ENCODE peak calls at places on chromosomes 13 and 19, in nine cellular contexts. Y is endodermal cell, S is uterus, H is cardiac fibroblast, D is thyroid gland, J is Peyer's patch, W is lower leg skin, I is bronchial epithelial cell, P is cardiac muscle cell. V is an unnamed sample.

GRCh38 chr13:100290165-100290801 is 201.4 kb downstream of the PCCA start:
- DNase-seq in Y (no peak), S (no peak), H (no peak), D (no peak), J (no peak), W (no peak), I (no peak), P (peak; percentile 6), V (peak; percentile 53)

GRCh38 chr13:95834134-95834765 is 157.3 kb downstream of the DNAJC3 start:
- DNase-seq in Y (peak; percentile 89), S (peak; percentile 47), H (peak; percentile 73), D (peak; percentile 67), J (peak; percentile 70), W (peak; percentile 39), I (peak; percentile 51), P (peak; percentile 81), V (peak; percentile 76)

GRCh38 chr13:31134055-31134711 is 27.5 kb downstream of the HSPH1 start:
- DNase-seq in Y (no peak), S (no peak), H (no peak), D (no peak), J (no peak), W (no peak), I (no peak), P (no peak), V (no peak)

GRCh38 chr19:41641879-41642485 is 15.1 kb upstream of the CEACAM4 start:
- DNase-seq in Y (peak; percentile 89), S (no peak), H (peak; percentile 65), D (peak; percentile 60), J (peak; percentile 88), W (peak; percentile 60), I (peak; percentile 44), P (peak; percentile 65), V (peak; percentile 64)

GRCh38 chr19:10286803-10287737 is at the start of gene ICAM4:
- DNase-seq in Y (peak; percentile 83), S (peak; percentile 45), H (peak; percentile 39), D (no peak), J (peak; percentile 66), W (no peak), I (peak; percentile 21), P (peak; percentile 88), V (peak; percentile 92)

GRCh38 chr13:19952850-19953249 is 5.7 kb upstream of the ZMYM2 start:
- DNase-seq in Y (no peak), S (no peak), H (no peak), D (no peak), J (no peak), W (no peak), I (peak; percentile 75), P (no peak), V (no peak)

GRCh38 chr19:31803819-31804446 is 454.7 kb upstream of the TSHZ3 start:
- DNase-seq in Y (no peak), S (no peak), H (no peak), D (no peak), J (no peak), W (no peak), I (no peak), P (no peak), V (no peak)

GRCh38 chr13:71303144-71303543 is 563.9 kb downstream of the DACH1 start:
- DNase-seq in Y (peak; percentile 58), S (no peak), H (peak; percentile 11), D (no peak), J (no peak), W (no peak), I (peak; percentile 23), P (peak; percentile 4), V (peak; percentile 18)

GRCh38 chr13:20512042-20512683 is 13.5 kb downstream of the CRYL1 start:
- DNase-seq in Y (peak; percentile 88), S (no peak), H (no peak), D (no peak), J (no peak), W (no peak), I (no peak), P (no peak), V (no peak)

GRCh38 chr13:75514080-75515040 is 23.3 kb downstream of the COMMD6 start:
- DNase-seq in Y (no peak), S (no peak), H (peak; percentile 36), D (no peak), J (no peak), W (no peak), I (no peak), P (peak; percentile 60), V (peak; percentile 77)

GRCh38 chr13:97261254-97262015 is 39.3 kb downstream of the MBNL2 start:
- DNase-seq in Y (no peak), S (no peak), H (no peak), D (no peak), J (no peak), W (no peak), I (no peak), P (no peak), V (no peak)

GRCh38 chr13:107568181-107568580 is 647.2 kb downstream of the LIG4 start:
- DNase-seq in Y (no peak), S (no peak), H (no peak), D (no peak), J (no peak), W (no peak), I (no peak), P (no peak), V (peak; percentile 46)

GRCh38 chr19:45677351-45678230 is 9.6 kb downstream of the GIPR start:
- DNase-seq in Y (peak; percentile 100), S (peak; percentile 47), H (peak; percentile 61), D (peak; percentile 64), J (peak; percentile 97), W (peak; percentile 78), I (peak; percentile 96), P (peak; percentile 93), V (peak; percentile 96)
- TF ChIP-seq CTCF in Y (peak; percentile 54), S (no peak), H (peak; percentile 22), D (no peak), J (no peak), W (no peak), I (peak; percentile 67), P (peak; percentile 41), V (peak; percentile 29)

DNA sequence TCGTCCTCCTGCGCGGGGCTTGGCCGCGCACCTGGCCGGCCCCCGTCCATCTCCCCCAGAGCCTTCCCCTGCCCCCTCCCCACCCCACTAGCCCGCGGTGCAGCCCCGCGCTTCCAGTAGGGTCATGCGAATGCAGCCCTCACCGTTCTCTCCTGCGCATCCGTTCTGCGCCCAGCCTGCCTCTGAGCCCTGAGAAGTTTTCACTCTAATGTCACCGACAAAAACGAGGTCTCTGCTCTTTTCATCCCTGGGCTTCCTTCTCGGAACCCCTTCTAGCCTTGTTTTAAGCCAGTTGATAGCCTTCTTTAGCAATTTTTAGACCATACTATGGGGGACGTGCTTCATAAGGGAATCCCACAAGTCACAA is 97.4 kb downstream of the ATP8A2 start:
- DNase-seq in Y (no peak), S (no peak), H (no peak), D (no peak), J (no peak), W (no peak), I (no peak), P (no peak), V (no peak)
- H3K4me3 ChIP-seq in Y (peak overlapping the region; percentile 76), S (no peak overlapping the region), H (no peak overlapping the region), D (no peak overlapping the region), J (no peak overlapping the region), W (no peak overlapping the region), I (no peak overlapping the region), P (peak overlapping the region; percentile 16), V (no peak overlapping the region)

GRCh38 chr19:19563348-19563848 is 25.3 kb downstream of the CILP2 start:
- DNase-seq in Y (no peak), S (no peak), H (no peak), D (no peak), J (no peak), W (no peak), I (no peak), P (no peak), V (no peak)

GRCh38 chr19:19559942-19560341 is 21.9 kb downstream of the CILP2 start:
- DNase-seq in Y (no peak), S (no peak), H (no peak), D (no peak), J (no peak), W (no peak), I (no peak), P (no peak), V (no peak)

GRCh38 chr19:19566306-19566705 is 28.2 kb downstream of the CILP2 start:
- DNase-seq in Y (no peak), S (no peak), H (peak; percentile 35), D (no peak), J (no peak), W (no peak), I (no peak), P (no peak), V (peak; percentile 72)

GRCh38 chr19:19561946-19562664 is 24.0 kb downstream of the CILP2 start:
- DNase-seq in Y (no peak), S (no peak), H (no peak), D (no peak), J (no peak), W (no peak), I (no peak), P (no peak), V (no peak)

GRCh38 chr19:19562665-19563347 is 24.7 kb downstream of the CILP2 start:
- DNase-seq in Y (peak; percentile 69), S (no peak), H (no peak), D (no peak), J (peak; percentile 70), W (no peak), I (no peak), P (no peak), V (no peak)
- TF ChIP-seq CTCF in Y (peak; percentile 53), S (no peak), H (no peak), D (no peak), J (peak; percentile 28), W (no peak), I (no peak), P (no peak), V (peak; percentile 23)

DNA sequence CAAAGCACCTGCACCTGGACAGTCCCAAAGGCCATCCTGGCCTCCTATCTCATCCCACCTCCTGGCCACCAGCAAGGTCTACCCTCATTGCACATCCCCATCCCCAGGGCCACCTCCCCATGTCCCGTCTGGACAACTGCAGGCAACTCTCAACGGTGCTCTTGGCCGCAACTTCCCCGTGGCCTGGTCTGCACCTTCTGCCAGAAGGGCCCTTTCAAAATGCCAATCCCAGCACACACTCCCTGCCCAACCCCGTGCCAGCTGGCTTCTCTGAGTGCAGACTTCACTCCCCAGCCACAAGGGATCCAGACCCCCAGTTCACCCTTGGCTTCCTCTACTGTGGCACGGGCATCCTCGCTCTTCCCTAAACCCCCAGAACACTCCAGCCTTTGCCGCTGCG is 8.2 kb downstream of the PEPD start:
- DNase-seq in Y (no peak), S (no peak), H (no peak), D (no peak), J (no peak), W (no peak), I (no peak), P (no peak), V (no peak)
- H3K4me3 ChIP-seq in Y (no peak overlapping the region), S (no peak overlapping the region), H (no peak overlapping the region), D (no peak overlapping the region), J (no peak overlapping the region), W (no peak overlapping the region), I (no peak overlapping the region), P (no peak overlapping the region), V (no peak overlapping the region)

DNA sequence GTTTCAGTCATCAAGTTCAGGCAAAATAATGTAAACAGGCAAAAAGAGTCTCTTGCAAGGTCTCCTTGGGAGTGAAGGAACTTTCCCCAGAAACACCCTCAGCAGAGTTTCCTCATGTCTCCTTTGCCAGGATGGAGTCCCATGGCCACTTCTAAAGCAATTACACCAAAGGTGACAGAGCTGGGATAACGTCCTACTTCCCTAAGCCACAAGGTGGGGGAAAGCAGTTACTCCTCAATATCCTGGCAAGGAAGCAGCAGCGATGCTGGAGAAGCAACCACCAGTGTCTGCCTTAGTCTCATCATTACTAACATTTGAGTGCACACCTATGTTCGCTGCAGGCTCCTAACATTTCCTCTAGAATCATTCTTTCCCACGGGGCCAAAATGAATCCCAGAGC is 88.6 kb downstream of the UBL3 start:
- DNase-seq in Y (peak; percentile 60), S (no peak), H (no peak), D (no peak), J (no peak), W (no peak), I (no peak), P (no peak), V (no peak)
- TF ChIP-seq CTCF in Y (peak; percentile 66), S (no peak), H (no peak), D (no peak), J (no peak), W (no peak), I (no peak), P (no peak), V (no peak)

V was measured in choroid plexus epithelial cell.